ENCODE peak calls at places on chromosomes 1 and 21, in four cellular contexts. V, L, F and E are unnamed samples.

GRCh38 chr1:17668195-17668594 is 86.9 kb upstream of the ACTL8 start:
- DNase-seq in V (no peak), F (no peak), L (no peak), E (no peak)

GRCh38 chr1:156062189-156062588 is 1.2 kb downstream of the RAB25 start:
- DNase-seq in F (no peak), L (no peak), V (no peak), E (no peak)

GRCh38 chr1:44786138-44786840 is 1.7 kb downstream of the BEST4 start:
- DNase-seq in L (peak), V (peak), F (no peak), E (peak)

GRCh38 chr1:160997323-160998038 is 23.5 kb downstream of the F11R start:
- DNase-seq in F (no peak), V (peak), L (peak), E (peak)

GRCh38 chr1:103106426-103107321 is 1.6 kb downstream of the COL11A1 start:
- DNase-seq in V (no peak), L (peak), F (no peak), E (peak)

GRCh38 chr1:59183918-59184317 is 113.0 kb upstream of the FGGY start:
- DNase-seq in F (no peak), V (no peak), L (peak), E (no peak)

GRCh38 chr1:89633745-89634625 is 1.1 kb downstream of the LRRC8C start:
- DNase-seq in V (peak), F (no peak), L (no peak), E (peak)

GRCh38 chr21:44887126-44887806 is 13.8 kb upstream of the PTTG1IP start:
- DNase-seq in L (no peak), V (no peak), F (no peak), E (no peak)

GRCh38 chr1:223642155-223642689 is 23.3 kb downstream of the CAPN8 start:
- DNase-seq in L (no peak), V (no peak), F (no peak), E (no peak)

GRCh38 chr1:170562644-170563338 is 30.8 kb downstream of the GORAB start:
- DNase-seq in V (peak), F (peak), L (peak), E (peak)

GRCh38 chr1:117633936-117634335 is 28.1 kb downstream of the TENT5C start:
- DNase-seq in L (no peak), F (no peak), V (no peak), E (no peak)

GRCh38 chr1:149936992-149937705 is 470 bp upstream of the MTMR11 start:
- DNase-seq in F (no peak), L (peak), V (no peak), E (no peak)

GRCh38 chr1:115099693-115100050 is 10.4 kb upstream of the TSPAN2 start:
- DNase-seq in F (no peak), L (no peak), V (no peak), E (no peak)

GRCh38 chr1:59767119-59767518 is 47.6 kb upstream of the HOOK1 start:
- DNase-seq in F (no peak), V (no peak), L (peak), E (no peak)

GRCh38 chr1:204398197-204399125 is 13.2 kb downstream of the PPP1R15B start:
- DNase-seq in L (peak), V (peak), F (no peak), E (peak)

GRCh38 chr1:44212355-44213221 is 683 bp upstream of the DMAP1 start:
- DNase-seq in F (peak), V (no peak), L (no peak), E (no peak)

GRCh38 chr1:12060500-12060899 is 2.6 kb upstream of the TNFRSF8 start:
- DNase-seq in V (no peak), L (no peak), F (no peak), E (no peak)

GRCh38 chr1:229217716-229218115 is 53.2 kb upstream of the RAB4A start:
- DNase-seq in V (no peak), L (peak), F (no peak), E (no peak)

GRCh38 chr1:12178511-12178910 is 11.7 kb downstream of the TNFRSF1B start:
- DNase-seq in F (no peak), V (no peak), L (no peak), E (no peak)

GRCh38 chr1:60066001-60066400 is 7.6 kb downstream of the C1orf87 start:
- DNase-seq in V (no peak), L (no peak), F (no peak), E (no peak)

GRCh38 chr1:3472088-3472850 is 17.8 kb downstream of the ARHGEF16 start:
- DNase-seq in F (no peak), L (no peak), V (no peak), E (no peak)

GRCh38 chr1:7703321-7704213 is 67.5 kb upstream of the VAMP3 start:
- DNase-seq in L (no peak), V (peak), F (no peak), E (peak)

GRCh38 chr1:55214903-55215193 is 316 bp downstream of the USP24 start:
- DNase-seq in L (no peak), V (no peak), F (no peak), E (peak)

GRCh38 chr21:24514081-24514733 is 1093.1 kb downstream of the MRPL39 start:
- DNase-seq in L (no peak), V (no peak), F (no peak), E (no peak)

GRCh38 chr1:85343612-85344255 is 67.3 kb upstream of the BCL10 start:
- DNase-seq in L (peak), V (no peak), F (no peak), E (no peak)

GRCh38 chr1:12530462-12531168 is 87.4 kb downstream of the DHRS3 start:
- DNase-seq in L (no peak), F (no peak), V (no peak), E (no peak)

GRCh38 chr1:117605164-117605810 is 561 bp upstream of the TENT5C start:
- DNase-seq in L (peak), V (no peak), F (no peak), E (peak)

GRCh38 chr1:31263408-31263807 is 23.7 kb upstream of the NKAIN1 start:
- DNase-seq in V (no peak), L (no peak), F (no peak), E (no peak)

GRCh38 chr1:37795340-37796110 is 1.9 kb downstream of the MANEAL start:
- DNase-seq in F (no peak), L (no peak), V (peak), E (peak)

GRCh38 chr21:39373634-39374033 is 24.7 kb upstream of the HMGN1 start:
- DNase-seq in V (no peak), F (no peak), L (peak), E (no peak)

GRCh38 chr1:112818990-112819689 is 104.0 kb upstream of the PPM1J start:
- DNase-seq in L (no peak), F (no peak), V (peak), E (no peak)

GRCh38 chr1:32392358-32392757 is 1.9 kb downstream of the BSDC1 start:
- DNase-seq in L (no peak), V (no peak), F (no peak), E (no peak)

GRCh38 chr1:204672069-204672468 is 13.5 kb downstream of the LRRN2 start:
- DNase-seq in L (no peak), V (no peak), F (no peak), E (no peak)

GRCh38 chr1:199279872-199280649 is 641.2 kb downstream of the PTPRC start:
- DNase-seq in L (no peak), V (no peak), F (no peak), E (no peak)

GRCh38 chr1:235074335-235075120 is 54.1 kb downstream of the TOMM20 start:
- DNase-seq in F (no peak), L (peak), V (no peak), E (no peak)

GRCh38 chr1:150560576-150560975 is 11.4 kb downstream of the ADAMTSL4 start:
- DNase-seq in L (no peak), V (no peak), F (no peak), E (no peak)

GRCh38 chr21:23452384-23453083 is 2154.7 kb downstream of the MRPL39 start:
- DNase-seq in L (no peak), V (no peak), F (no peak), E (peak)

DNA sequence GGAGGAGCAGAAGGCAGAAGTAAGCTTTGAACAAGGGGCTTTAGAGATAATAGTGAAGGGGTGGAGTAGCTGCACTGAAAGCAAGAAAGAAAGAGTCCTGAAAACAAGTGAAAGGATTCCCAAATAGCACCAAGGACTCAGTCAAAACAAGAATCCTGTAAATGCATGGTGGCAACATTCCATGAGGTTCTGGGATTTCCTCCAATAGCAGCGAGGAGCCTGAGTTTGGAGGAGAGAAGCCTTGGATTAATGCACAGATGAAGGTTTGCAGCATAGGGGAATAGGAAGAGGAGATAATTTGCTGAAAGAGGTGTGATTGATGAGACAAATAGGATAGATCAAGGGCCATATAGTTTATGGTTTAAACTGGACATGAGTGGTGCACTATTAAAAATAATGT is 10.8 kb downstream of the KRTAP22-2 start:
- DNase-seq in L (no peak), F (no peak), V (no peak), E (no peak)
- TF ChIP-seq NR2C2 in L (no peak), F (no peak), V (no peak), E (no peak)

DNA sequence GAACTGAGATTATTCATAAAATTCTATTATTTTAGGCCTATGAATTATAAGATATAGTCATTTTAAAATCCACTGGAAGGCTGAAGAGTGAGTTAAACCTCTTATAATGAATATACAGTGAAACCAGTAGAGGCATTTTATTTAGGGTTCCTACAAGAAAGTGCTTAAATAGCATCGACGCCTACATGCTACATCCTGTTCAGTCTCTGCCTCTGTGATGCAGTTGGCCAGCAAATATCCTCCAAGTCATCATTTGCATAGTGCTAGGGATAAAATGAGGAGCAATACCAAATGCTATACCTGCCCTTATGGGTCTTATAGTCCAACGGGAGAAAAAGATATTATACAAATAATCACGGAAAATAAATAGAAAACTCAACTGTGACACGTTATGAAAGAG is 59.6 kb downstream of the EDEM3 start:
- DNase-seq in L (no peak), F (no peak), V (no peak), E (no peak)
- TF ChIP-seq MAX in L (no peak), F (no peak), V (no peak), E (no peak)

GRCh38 chr1:162885265-162885664 is 24.3 kb upstream of the CCDC190 start:
- DNase-seq in F (no peak), V (no peak), L (no peak), E (no peak)

GRCh38 chr1:162892916-162893714 is 32.1 kb upstream of the CCDC190 start:
- DNase-seq in F (no peak), L (peak), V (no peak), E (no peak)

GRCh38 chr1:162889989-162890388 is 29.0 kb upstream of the CCDC190 start:
- DNase-seq in F (no peak), L (no peak), V (no peak), E (no peak)
- TF ChIP-seq NR2C2 in F (no peak), L (no peak), V (no peak), E (no peak)

DNA sequence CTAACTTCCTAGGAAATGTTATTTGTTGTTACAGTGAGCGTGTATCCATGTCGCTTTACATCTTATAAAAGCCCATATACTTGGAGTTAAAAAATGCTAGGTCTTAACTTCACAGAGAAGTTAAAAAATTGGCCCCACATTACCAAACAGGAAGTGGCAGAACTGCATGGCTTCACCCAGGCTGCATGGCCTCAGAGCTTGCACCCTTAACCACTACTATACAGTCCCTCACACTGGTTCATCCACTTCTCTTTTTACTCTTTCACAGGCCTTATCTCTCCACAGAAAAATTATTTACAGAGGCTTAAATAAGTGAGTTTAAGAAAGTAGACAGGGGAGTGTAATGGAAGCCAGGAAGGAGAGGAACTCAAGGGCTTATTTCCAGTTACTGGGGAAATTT is 402.5 kb downstream of the HHAT start:
- DNase-seq in L (no peak), V (no peak), F (no peak), E (no peak)
- TF ChIP-seq MAX in L (no peak), V (no peak), F (no peak), E (no peak)

GRCh38 chr1:36107394-36107793 is 17.6 kb downstream of the COL8A2 start:
- DNase-seq in L (no peak), F (no peak), V (no peak), E (no peak)

GRCh38 chr1:36106269-36106668 is 17.6 kb downstream of the ADPRS start:
- DNase-seq in V (no peak), F (no peak), L (no peak), E (no peak)

GRCh38 chr1:36111151-36111550 is 13.9 kb downstream of the COL8A2 start:
- DNase-seq in L (no peak), F (no peak), V (no peak), E (no peak)

GRCh38 chr1:36108314-36108713 is 16.7 kb downstream of the COL8A2 start:
- DNase-seq in L (no peak), F (no peak), V (no peak), E (no peak)

DNA sequence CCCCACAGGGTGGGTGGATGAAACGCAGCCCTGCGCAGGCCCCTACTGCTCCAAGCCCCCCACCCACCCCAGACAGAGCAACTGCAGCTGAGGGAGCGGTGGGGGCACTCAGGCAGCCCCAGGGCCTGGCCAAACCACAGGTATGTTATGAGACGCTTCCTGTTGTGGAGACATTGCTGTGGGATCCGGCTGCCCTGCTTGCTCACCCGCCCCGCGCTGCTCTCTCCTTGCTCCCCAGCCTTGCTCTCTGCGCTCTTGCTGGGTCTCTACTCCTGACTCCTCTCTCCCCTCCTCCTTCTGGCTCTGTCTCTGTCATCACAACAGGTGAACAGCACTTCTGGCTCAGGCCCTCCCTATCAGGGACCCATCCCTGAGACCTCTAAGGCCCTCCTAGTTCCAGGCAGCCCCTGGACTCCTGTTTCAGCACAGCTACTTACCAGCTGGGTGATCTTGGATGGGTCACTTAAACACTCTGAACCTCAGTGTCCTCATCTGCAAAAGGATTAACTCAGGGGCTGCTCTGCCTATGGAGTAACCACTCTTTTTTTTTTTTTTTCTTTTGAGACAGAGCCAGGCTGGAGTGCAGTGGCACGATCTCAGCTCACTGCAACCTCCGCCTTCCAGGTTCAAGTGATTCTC is 15.9 kb downstream of the COL8A2 start:
- DNase-seq in F (no peak), L (no peak), V (no peak), E (no peak)
- TF ChIP-seq NR2C2 in F (no peak), L (no peak), V (no peak), E (no peak)

GRCh38 chr1:28112388-28113311 is 24.2 kb upstream of the EYA3 start:
- DNase-seq in L (peak), V (peak), F (no peak), E (peak)
- TF ChIP-seq MAX in L (no peak), V (peak), F (no peak), E (no peak)

DNA sequence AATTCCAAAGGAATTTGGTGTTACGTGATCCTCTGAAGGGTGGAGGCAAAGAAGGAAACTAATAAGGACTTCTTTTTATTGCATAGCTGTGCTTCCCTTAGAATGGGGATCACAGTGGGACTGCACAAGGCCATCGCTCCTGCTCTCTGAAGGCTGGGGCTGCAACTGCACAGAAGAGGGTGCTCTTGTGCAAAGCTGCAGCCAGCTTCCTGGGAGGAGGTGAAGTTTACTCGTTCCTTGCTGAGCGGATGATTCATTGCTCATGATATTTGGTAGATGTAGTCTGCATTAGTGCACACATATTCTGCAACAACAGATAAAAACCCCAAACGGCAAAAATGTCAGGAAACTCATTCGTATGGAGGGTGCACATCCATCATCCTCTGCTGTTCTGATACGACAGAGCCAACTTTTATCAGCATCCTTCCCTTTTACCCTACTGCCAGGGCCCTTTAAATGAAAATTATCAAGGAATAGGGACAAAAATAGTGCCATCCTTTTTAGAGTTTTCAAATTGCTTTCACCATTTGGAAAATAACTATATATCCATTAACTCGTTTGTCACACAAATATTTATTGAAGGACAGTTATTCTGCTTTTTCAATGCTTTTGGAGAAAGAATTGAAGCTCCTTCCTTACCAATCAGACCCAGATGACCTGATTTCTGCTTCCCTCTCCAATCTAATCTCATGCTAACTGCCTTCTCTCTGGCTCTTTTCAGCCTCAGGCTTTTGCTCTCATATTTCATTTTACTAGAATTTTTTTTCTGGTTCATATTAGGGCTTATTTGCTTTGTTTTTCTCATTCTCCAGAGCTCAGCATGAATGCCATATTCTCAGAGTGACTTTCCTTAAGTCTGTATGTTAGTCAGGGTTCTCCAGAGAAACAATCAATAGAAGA is 263.6 kb downstream of the DUSP10 start:
- DNase-seq in L (peak), V (no peak), F (peak), E (peak)
- TF ChIP-seq NR2C2 in L (no peak), V (no peak), F (no peak), E (no peak)

GRCh38 chr1:183070923-183071618 is 47.9 kb downstream of the LAMC1 start:
- DNase-seq in V (no peak), L (peak), F (peak), E (no peak)
- TF ChIP-seq MAX in V (no peak), L (no peak), F (no peak), E (no peak)

GRCh38 chr1:154707901-154708514 is 100.0 kb upstream of the ADAR start:
- DNase-seq in F (no peak), L (no peak), V (no peak), E (no peak)

GRCh38 chr1:154713001-154713400 is 105.0 kb upstream of the ADAR start:
- DNase-seq in V (no peak), L (no peak), F (no peak), E (no peak)

GRCh38 chr1:154711416-154711815 is 103.4 kb upstream of the ADAR start:
- DNase-seq in F (no peak), L (no peak), V (no peak), E (no peak)

GRCh38 chr1:154712166-154712838 is 104.3 kb upstream of the ADAR start:
- DNase-seq in F (no peak), L (no peak), V (no peak), E (no peak)

DNA sequence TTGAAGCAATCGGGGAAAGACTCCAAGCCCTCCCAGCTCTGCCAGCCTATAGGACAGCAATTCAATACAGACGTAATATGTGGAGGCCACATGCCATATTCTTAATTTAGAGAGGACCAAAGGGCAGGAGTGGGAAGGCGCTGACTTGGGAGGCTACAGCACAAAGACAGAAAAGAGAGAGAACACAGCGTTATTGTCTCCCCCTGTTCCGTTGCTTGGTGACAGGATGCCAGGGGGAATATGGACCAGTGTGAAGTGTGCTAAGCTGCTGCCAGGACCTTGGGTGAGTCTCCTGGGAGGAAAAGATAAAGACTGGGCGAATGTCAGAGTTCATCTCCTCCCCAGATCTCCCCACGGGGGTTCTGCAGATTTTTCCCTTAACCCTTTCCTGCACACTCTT is 102.1 kb upstream of the ADAR start:
- DNase-seq in V (no peak), F (no peak), L (no peak), E (no peak)
- TF ChIP-seq NR2C2 in V (no peak), F (no peak), L (no peak), E (no peak)